ENCODE peak calls at places on chromosomes 1 and 21, in nine cellular contexts. One of them, this sample, is unnamed.
A peak's percentile ranks its signal among the peaks of the same experiment; 100 is the strongest.

GRCh38 chr1:204128964-204129896 is 22.6 kb downstream of the ETNK2 start:
- DNase-seq in ELR: peak; percentile 76
- DNase-seq in foreskin fibroblast: peak; percentile 88
- DNase-seq in NCI-H446: peak; percentile 75
- DNase-seq in stimulated activated CD8-positive, alpha-beta memory T cell treated with anti-CD3 and anti-CD28 coated beads, Interleukin-7, amount 100 ng/mL, for 1 hour: no peak
- DNase-seq in NCI-H1092: peak; percentile 72
- DNase-seq in CD8-positive, alpha-beta memory T cell: peak; percentile 60
- DNase-seq in stimulated activated naive CD4-positive, alpha-beta T cell: peak; percentile 4
- DNase-seq in fibroblast of pulmonary artery: peak; percentile 74
- DNase-seq in this sample: peak; percentile 48

GRCh38 chr1:15785683-15786082 is 21.8 kb downstream of the UQCRHL start:
- DNase-seq in ELR: no peak
- DNase-seq in foreskin fibroblast: no peak
- DNase-seq in NCI-H446: no peak
- DNase-seq in stimulated activated CD8-positive, alpha-beta memory T cell treated with anti-CD3 and anti-CD28 coated beads, Interleukin-7, amount 100 ng/mL, for 1 hour: no peak
- DNase-seq in NCI-H1092: no peak
- DNase-seq in CD8-positive, alpha-beta memory T cell: no peak
- DNase-seq in stimulated activated naive CD4-positive, alpha-beta T cell: no peak
- DNase-seq in fibroblast of pulmonary artery: no peak
- DNase-seq in this sample: no peak

GRCh38 chr1:59831529-59831928 is 16.8 kb downstream of the HOOK1 start:
- DNase-seq in ELR: no peak
- DNase-seq in foreskin fibroblast: no peak
- DNase-seq in NCI-H446: no peak
- DNase-seq in stimulated activated CD8-positive, alpha-beta memory T cell treated with anti-CD3 and anti-CD28 coated beads, Interleukin-7, amount 100 ng/mL, for 1 hour: no peak
- DNase-seq in NCI-H1092: no peak
- DNase-seq in CD8-positive, alpha-beta memory T cell: no peak
- DNase-seq in stimulated activated naive CD4-positive, alpha-beta T cell: no peak
- DNase-seq in fibroblast of pulmonary artery: no peak
- DNase-seq in this sample: no peak

GRCh38 chr1:97918961-97919360 is 1.9 kb downstream of the DPYD start:
- DNase-seq in ELR: peak; percentile 35
- DNase-seq in foreskin fibroblast: no peak
- DNase-seq in NCI-H446: no peak
- DNase-seq in stimulated activated CD8-positive, alpha-beta memory T cell treated with anti-CD3 and anti-CD28 coated beads, Interleukin-7, amount 100 ng/mL, for 1 hour: no peak
- DNase-seq in NCI-H1092: no peak
- DNase-seq in CD8-positive, alpha-beta memory T cell: no peak
- DNase-seq in stimulated activated naive CD4-positive, alpha-beta T cell: no peak
- DNase-seq in fibroblast of pulmonary artery: no peak
- DNase-seq in this sample: no peak

GRCh38 chr21:45637883-45638282 is 5.6 kb upstream of the PCBP3 start:
- DNase-seq in ELR: no peak
- DNase-seq in foreskin fibroblast: no peak
- DNase-seq in NCI-H446: no peak
- DNase-seq in stimulated activated CD8-positive, alpha-beta memory T cell treated with anti-CD3 and anti-CD28 coated beads, Interleukin-7, amount 100 ng/mL, for 1 hour: no peak
- DNase-seq in NCI-H1092: no peak
- DNase-seq in CD8-positive, alpha-beta memory T cell: no peak
- DNase-seq in stimulated activated naive CD4-positive, alpha-beta T cell: no peak
- DNase-seq in fibroblast of pulmonary artery: no peak
- DNase-seq in this sample: no peak

GRCh38 chr1:190098107-190098506 is 379.6 kb downstream of the BRINP3 start:
- DNase-seq in ELR: no peak
- DNase-seq in foreskin fibroblast: no peak
- DNase-seq in NCI-H446: no peak
- DNase-seq in stimulated activated CD8-positive, alpha-beta memory T cell treated with anti-CD3 and anti-CD28 coated beads, Interleukin-7, amount 100 ng/mL, for 1 hour: no peak
- DNase-seq in NCI-H1092: no peak
- DNase-seq in CD8-positive, alpha-beta memory T cell: no peak
- DNase-seq in stimulated activated naive CD4-positive, alpha-beta T cell: no peak
- DNase-seq in fibroblast of pulmonary artery: no peak
- DNase-seq in this sample: no peak

GRCh38 chr1:162151900-162152829 is 82.7 kb downstream of the NOS1AP start:
- DNase-seq in ELR: no peak
- DNase-seq in foreskin fibroblast: peak; percentile 54
- DNase-seq in NCI-H446: no peak
- DNase-seq in stimulated activated CD8-positive, alpha-beta memory T cell treated with anti-CD3 and anti-CD28 coated beads, Interleukin-7, amount 100 ng/mL, for 1 hour: no peak
- DNase-seq in NCI-H1092: no peak
- DNase-seq in CD8-positive, alpha-beta memory T cell: peak; percentile 25
- DNase-seq in stimulated activated naive CD4-positive, alpha-beta T cell: no peak
- DNase-seq in fibroblast of pulmonary artery: peak; percentile 60
- DNase-seq in this sample: no peak

GRCh38 chr21:43372663-43373386 is 54.1 kb downstream of the SIK1 start:
- DNase-seq in ELR: no peak
- DNase-seq in foreskin fibroblast: no peak
- DNase-seq in NCI-H446: no peak
- DNase-seq in stimulated activated CD8-positive, alpha-beta memory T cell treated with anti-CD3 and anti-CD28 coated beads, Interleukin-7, amount 100 ng/mL, for 1 hour: no peak
- DNase-seq in NCI-H1092: no peak
- DNase-seq in CD8-positive, alpha-beta memory T cell: no peak
- DNase-seq in stimulated activated naive CD4-positive, alpha-beta T cell: no peak
- DNase-seq in fibroblast of pulmonary artery: no peak
- DNase-seq in this sample: no peak

GRCh38 chr1:245997471-245998258 is 509.4 kb downstream of the SMYD3 start:
- DNase-seq in ELR: peak; percentile 12
- DNase-seq in foreskin fibroblast: peak; percentile 78
- DNase-seq in NCI-H446: peak; percentile 34
- DNase-seq in stimulated activated CD8-positive, alpha-beta memory T cell treated with anti-CD3 and anti-CD28 coated beads, Interleukin-7, amount 100 ng/mL, for 1 hour: no peak
- DNase-seq in NCI-H1092: no peak
- DNase-seq in CD8-positive, alpha-beta memory T cell: no peak
- DNase-seq in stimulated activated naive CD4-positive, alpha-beta T cell: no peak
- DNase-seq in fibroblast of pulmonary artery: peak; percentile 73
- DNase-seq in this sample: peak; percentile 28

GRCh38 chr1:16443975-16444745 is 3.6 kb downstream of the NECAP2 start:
- DNase-seq in ELR: no peak
- DNase-seq in foreskin fibroblast: no peak
- DNase-seq in NCI-H446: no peak
- DNase-seq in stimulated activated CD8-positive, alpha-beta memory T cell treated with anti-CD3 and anti-CD28 coated beads, Interleukin-7, amount 100 ng/mL, for 1 hour: no peak
- DNase-seq in NCI-H1092: no peak
- DNase-seq in CD8-positive, alpha-beta memory T cell: no peak
- DNase-seq in stimulated activated naive CD4-positive, alpha-beta T cell: no peak
- DNase-seq in fibroblast of pulmonary artery: no peak
- DNase-seq in this sample: no peak

GRCh38 chr1:156623946-156624813 is 5.0 kb downstream of the HAPLN2 start:
- DNase-seq in ELR: peak; percentile 71
- DNase-seq in foreskin fibroblast: peak; percentile 74
- DNase-seq in NCI-H446: peak; percentile 68
- DNase-seq in stimulated activated CD8-positive, alpha-beta memory T cell treated with anti-CD3 and anti-CD28 coated beads, Interleukin-7, amount 100 ng/mL, for 1 hour: no peak
- DNase-seq in NCI-H1092: peak; percentile 42
- DNase-seq in CD8-positive, alpha-beta memory T cell: no peak
- DNase-seq in stimulated activated naive CD4-positive, alpha-beta T cell: no peak
- DNase-seq in fibroblast of pulmonary artery: peak; percentile 43
- DNase-seq in this sample: no peak